ENCODE peak calls at places on chromosome 12, in seven cellular contexts. W is mesenchymal stem cell, T is IMR-90, Z is H9, G is H1, M is neuronal stem cell, Q is trophoblast cell. E is an unnamed sample.

GRCh38 chr12:69908208-69908607 is 83.2 kb downstream of the MYRFL start:
- DNase-seq in Q (no peak), G (no peak), Z (no peak), T (no peak), M (no peak), W (peak; percentile 48), E (no peak)

GRCh38 chr12:49413796-49414195 is 46.5 kb downstream of the SPATS2 start:
- DNase-seq in G (no peak), M (no peak), T (peak; percentile 25), W (no peak), Q (peak; percentile 95), Z (no peak), E (no peak)

GRCh38 chr12:2292560-2292959 is 239.8 kb downstream of the CACNA1C start:
- DNase-seq in T (no peak), M (no peak), Q (peak; percentile 45), G (no peak), Z (no peak), W (no peak), E (no peak)

GRCh38 chr12:106586535-106586802 is 3.7 kb downstream of the RFX4 start:
- DNase-seq in T (no peak), Q (no peak), M (no peak), Z (peak; percentile 50), W (no peak), G (no peak), E (peak; percentile 54)

GRCh38 chr12:82609234-82609914 is 77.3 kb upstream of the TMTC2 start:
- DNase-seq in W (no peak), T (no peak), Z (no peak), M (no peak), Q (no peak), G (no peak), E (no peak)

GRCh38 chr12:125183187-125184067 is 118.2 kb downstream of the AACS start:
- DNase-seq in T (peak; percentile 66), M (peak; percentile 91), W (peak; percentile 68), Z (peak; percentile 89), Q (peak; percentile 86), G (no peak), E (peak; percentile 76)

GRCh38 chr12:68403296-68403695 is 71.1 kb upstream of the MDM1 start:
- DNase-seq in Z (no peak), G (no peak), W (no peak), T (no peak), M (no peak), Q (no peak), E (no peak)

GRCh38 chr12:39752482-39753147 is 133.0 kb upstream of the ABCD2 start:
- DNase-seq in Q (no peak), Z (peak; percentile 71), G (peak; percentile 31), M (no peak), W (no peak), T (no peak), E (peak; percentile 48)

GRCh38 chr12:110269622-110270124 is 11.4 kb upstream of the ATP2A2 start:
- DNase-seq in T (peak; percentile 84), Z (peak; percentile 68), G (no peak), Q (peak; percentile 22), M (no peak), W (peak; percentile 77), E (peak; percentile 91)

GRCh38 chr12:70154960-70155589 is 88.2 kb upstream of the CNOT2 start:
- DNase-seq in Q (no peak), M (peak; percentile 12), G (no peak), Z (no peak), T (no peak), W (peak; percentile 11), E (peak; percentile 67)

GRCh38 chr12:89051065-89051677 is 301.1 kb downstream of the DUSP6 start:
- DNase-seq in W (peak; percentile 70), G (no peak), Z (no peak), M (peak; percentile 60), Q (peak; percentile 79), T (peak; percentile 78), E (peak; percentile 77)

GRCh38 chr12:93733928-93734327 is 56.8 kb downstream of the CRADD start:
- DNase-seq in T (no peak), Z (no peak), W (no peak), Q (no peak), M (no peak), G (no peak), E (no peak)

GRCh38 chr12:14883663-14884062 is 2.0 kb downstream of the MGP start:
- DNase-seq in G (no peak), Q (no peak), T (no peak), W (no peak), Z (no peak), M (no peak), E (no peak)

GRCh38 chr12:6952860-6953416 is 1.8 kb downstream of the PTPN6 start:
- DNase-seq in T (no peak), M (no peak), W (no peak), Q (no peak), G (no peak), Z (no peak), E (no peak)

GRCh38 chr12:70227911-70228310 is 15.3 kb upstream of the CNOT2 start:
- DNase-seq in Z (no peak), T (no peak), Q (no peak), G (no peak), M (no peak), W (no peak), E (no peak)

GRCh38 chr12:13573698-13574321 is 377.3 kb downstream of the EMP1 start:
- DNase-seq in W (no peak), T (peak; percentile 58), Q (peak; percentile 73), Z (no peak), M (no peak), G (no peak), E (peak; percentile 54)

GRCh38 chr12:23424685-23425084 is 524.8 kb downstream of the SOX5 start:
- DNase-seq in Z (no peak), Q (no peak), W (no peak), M (no peak), T (no peak), G (no peak), E (no peak)

GRCh38 chr12:34300376-34301250 is 278.3 kb downstream of the ALG10 start:
- DNase-seq in Z (no peak), W (no peak), Q (no peak), T (no peak), G (no peak), M (no peak), E (no peak)

GRCh38 chr12:129208566-129208965 is 355.3 kb downstream of the GLT1D1 start:
- DNase-seq in G (no peak), Q (no peak), M (no peak), Z (no peak), T (no peak), W (no peak), E (no peak)

GRCh38 chr12:94707892-94708291 is 57.5 kb upstream of the TMCC3 start:
- DNase-seq in M (no peak), Q (peak; percentile 61), W (peak; percentile 71), T (peak; percentile 55), G (no peak), Z (no peak), E (no peak)

GRCh38 chr12:105729931-105730330 is 399.4 kb downstream of the C12orf75 start:
- DNase-seq in M (no peak), T (no peak), Z (no peak), G (no peak), W (no peak), Q (no peak), E (no peak)

GRCh38 chr12:32134144-32134888 is 27.7 kb downstream of the BICD1 start:
- DNase-seq in G (no peak), Q (no peak), W (peak; percentile 15), M (no peak), T (peak; percentile 83), Z (no peak), E (no peak)

GRCh38 chr12:47268501-47269459 is 189.0 kb upstream of the AMIGO2 start:
- DNase-seq in G (no peak), T (peak; percentile 23), M (no peak), Q (no peak), Z (no peak), W (no peak), E (peak; percentile 68)

GRCh38 chr12:95942532-95943230 is at the start of gene CCDC38:
- DNase-seq in Q (peak; percentile 16), G (no peak), Z (peak; percentile 90), T (peak; percentile 28), W (peak; percentile 68), M (peak; percentile 57), E (peak; percentile 75)

GRCh38 chr12:117228239-117228638 is 38.0 kb upstream of the FBXO21 start:
- DNase-seq in Z (no peak), T (no peak), M (no peak), W (no peak), Q (no peak), G (no peak), E (peak; percentile 13)

GRCh38 chr12:6367969-6368892 is 7.1 kb downstream of the SCNN1A start:
- DNase-seq in G (no peak), W (no peak), M (no peak), Q (no peak), T (no peak), Z (no peak), E (no peak)

GRCh38 chr12:2580821-2581220 is 213.9 kb upstream of the FKBP4 start:
- DNase-seq in W (peak; percentile 86), M (no peak), T (peak; percentile 83), Z (no peak), Q (no peak), G (no peak), E (no peak)

DNA sequence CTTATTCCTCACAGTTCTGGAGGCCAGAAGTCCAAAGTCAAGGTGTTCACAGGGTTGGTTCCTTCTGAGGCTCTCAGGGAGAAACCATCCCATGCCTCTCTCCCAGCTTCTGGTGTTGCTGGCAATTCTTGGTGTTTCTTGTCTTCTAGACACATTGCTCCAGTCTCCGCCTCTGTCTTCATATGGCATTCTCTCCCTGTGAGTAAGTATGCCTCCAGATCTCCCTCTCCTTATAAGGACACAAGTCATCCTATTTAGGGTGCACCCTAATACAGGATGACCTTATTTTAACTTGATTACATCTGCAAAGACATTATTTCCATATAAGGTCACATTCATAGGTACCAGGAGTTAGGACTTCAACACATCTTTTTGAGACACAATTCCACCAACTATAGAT is 79.1 kb upstream of the CMKLR1 start:
- DNase-seq in W (no peak), G (no peak), Z (no peak), M (no peak), T (no peak), Q (no peak), E (no peak)
- H4K8ac ChIP-seq in W (no peak overlapping the region), G (no peak overlapping the region), Z (no peak overlapping the region), M (no peak overlapping the region), T (no peak overlapping the region), Q (no peak overlapping the region), E (no peak overlapping the region)

DNA sequence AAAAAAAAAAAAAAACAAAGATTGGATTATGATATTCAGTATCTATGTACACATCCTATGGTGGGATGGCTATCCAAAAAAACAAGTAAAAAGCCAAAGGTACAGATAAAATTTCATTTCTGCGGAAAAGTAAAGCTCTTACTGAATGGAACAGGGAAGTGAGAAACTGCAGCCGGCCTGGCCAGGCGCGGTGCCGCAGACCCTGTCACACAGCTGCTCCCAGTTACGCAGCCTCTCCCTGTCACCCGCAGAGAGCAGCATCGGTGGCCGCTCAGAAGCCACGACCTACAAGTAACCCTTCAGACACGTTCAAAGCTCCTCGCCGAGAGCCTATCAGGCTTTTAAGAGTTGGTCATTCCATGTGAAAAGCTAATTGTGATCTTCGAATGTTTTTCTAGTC is 10.9 kb upstream of the ANKLE2 start:
- DNase-seq in Z (no peak), M (no peak), Q (no peak), T (no peak), W (no peak), G (no peak), E (no peak)
- H3K4me1 ChIP-seq in Z (no peaks in the 10 kb centered on the region), M (no peaks in the 10 kb centered on the region), Q (no peaks in the 10 kb centered on the region), T (no peaks in the 10 kb centered on the region), W (peaks cover 7% of the 10 kb centered on the region), G (no peaks in the 10 kb centered on the region), E (no peaks in the 10 kb centered on the region)

GRCh38 chr12:92431146-92431545 is 271.6 kb upstream of the PLEKHG7 start:
- DNase-seq in Z (peak; percentile 45), M (no peak), G (no peak), Q (no peak), W (no peak), T (no peak), E (peak; percentile 24)
- H4K8ac ChIP-seq in Z (no peak overlapping the region), M (no peak overlapping the region), G (no peak overlapping the region), Q (no peak overlapping the region), W (no peak overlapping the region), T (no peak overlapping the region), E (no peak overlapping the region)

GRCh38 chr12:120536064-120536791 is 2.1 kb downstream of the RNF10 start:
- DNase-seq in Z (no peak), M (no peak), W (no peak), T (no peak), Q (peak; percentile 66), G (no peak), E (no peak)
- H3K4me1 ChIP-seq in Z (no peaks in the 10 kb centered on the region), M (peaks cover 19% of the 10 kb centered on the region), W (peaks cover 19% of the 10 kb centered on the region), T (peaks cover 9% of the 10 kb centered on the region), Q (peaks cover 6% of the 10 kb centered on the region), G (peaks cover 6% of the 10 kb centered on the region), E (peaks cover 4% of the 10 kb centered on the region)